ENCODE peak calls at places on chromosomes 4 and X, in five cellular contexts. A, D, Q, P and T are unnamed samples.

GRCh38 chr4:153593166-153593565 is 90.9 kb upstream of the TLR2 start:
- DNase-seq in P (no peak), A (no peak), D (no peak), Q (no peak), T (no peak)

GRCh38 chr4:112190684-112191083 is 40.9 kb upstream of the AP1AR start:
- DNase-seq in P (no peak), D (no peak), Q (no peak), A (no peak), T (no peak)

GRCh38 chr4:6568148-6568547 is 6.8 kb upstream of the MAN2B2 start:
- DNase-seq in Q (no peak), D (no peak), P (no peak), A (no peak), T (no peak)

GRCh38 chrX:2609431-2610238 is 81.5 kb upstream of the CD99 start:
- DNase-seq in A (no peak), D (peak; percentile 58), P (peak; percentile 32), Q (no peak), T (no peak)

GRCh38 chrX:76183289-76184057 is 10.6 kb downstream of the PBDC1 start:
- DNase-seq in Q (no peak), A (no peak), P (peak; percentile 17), D (no peak), T (no peak)

GRCh38 chr4:56301181-56302076 is 85.9 kb downstream of the AASDH start:
- DNase-seq in Q (peak; percentile 77), P (peak; percentile 91), D (peak; percentile 84), A (peak; percentile 80), T (no peak)

GRCh38 chr4:107989162-107989536 is 540 bp upstream of the HADH start:
- DNase-seq in A (no peak), D (no peak), Q (no peak), P (no peak), T (no peak)

GRCh38 chrX:6026980-6027379 is 201.7 kb downstream of the NLGN4X start:
- DNase-seq in A (peak; percentile 5), Q (no peak), D (no peak), P (no peak), T (no peak)

GRCh38 chr4:182975806-182976205 is 58.6 kb upstream of the DCTD start:
- DNase-seq in D (peak; percentile 95), A (no peak), Q (no peak), P (peak; percentile 78), T (no peak)

GRCh38 chr4:184287697-184288255 is 70.1 kb upstream of the ENPP6 start:
- DNase-seq in P (peak; percentile 85), A (no peak), Q (peak; percentile 58), D (peak; percentile 55), T (no peak)

GRCh38 chr4:7979652-7979968 is 39.9 kb upstream of the AFAP1 start:
- DNase-seq in Q (no peak), D (no peak), P (no peak), A (no peak), T (no peak)

GRCh38 chr4:2817136-2817535 is 24.3 kb downstream of the SH3BP2 start:
- DNase-seq in A (no peak), D (no peak), Q (no peak), P (no peak), T (no peak)

GRCh38 chr4:6682862-6683590 is 10.7 kb upstream of the S100P start:
- DNase-seq in P (no peak), D (no peak), Q (no peak), A (no peak), T (no peak)

GRCh38 chrX:3811331-3812311 is 98.2 kb upstream of the PRKX start:
- DNase-seq in Q (no peak), D (no peak), P (peak; percentile 72), A (peak; percentile 4), T (no peak)

GRCh38 chr4:125938541-125938940 is 623.8 kb downstream of the FAT4 start:
- DNase-seq in P (no peak), A (no peak), D (no peak), Q (no peak), T (no peak)

GRCh38 chr4:140227286-140227685 is 73.3 kb upstream of the MAML3 start:
- DNase-seq in P (no peak), D (no peak), A (no peak), Q (no peak), T (no peak)

GRCh38 chr4:139085141-139085540 is 69.6 kb downstream of the NOCT start:
- DNase-seq in Q (no peak), P (peak; percentile 50), A (no peak), D (peak; percentile 52), T (no peak)
- TF ChIP-seq CTCF in Q (no peak), P (peak; percentile 40), A (no peak), D (peak; percentile 8), T (peak; percentile 76)

DNA sequence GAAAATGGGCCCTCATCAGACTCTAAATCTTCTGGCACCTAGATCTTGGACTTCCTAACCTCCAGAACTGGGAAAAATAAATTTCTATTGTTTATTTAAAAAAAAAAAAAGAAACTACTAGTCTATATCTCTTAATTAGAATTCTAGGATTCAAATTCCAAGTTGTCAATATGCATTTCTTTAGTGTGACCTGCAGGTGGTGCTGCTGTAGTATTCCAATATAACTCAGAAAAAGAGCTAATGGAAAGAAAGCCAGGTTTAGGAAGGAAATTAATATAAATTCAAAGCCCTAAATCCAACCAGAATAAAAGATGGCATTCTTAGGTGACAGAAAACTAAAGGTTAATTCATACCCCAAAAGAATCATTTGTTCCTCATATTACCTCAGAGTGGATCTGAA is 80.0 kb upstream of the NALF2 start:
- DNase-seq in P (peak; percentile 28), D (peak; percentile 3), Q (no peak), A (peak; percentile 17), T (no peak)
- TF ChIP-seq CTCF in P (peak; percentile 27), D (no peak), Q (no peak), A (no peak), T (peak; percentile 71)

GRCh38 chr4:24973471-24974251 is 57.1 kb downstream of the LGI2 start:
- DNase-seq in A (no peak), Q (peak; percentile 66), D (no peak), P (peak; percentile 78), T (no peak)
- TF ChIP-seq CTCF in A (no peak), Q (no peak), D (no peak), P (no peak), T (no peak)

DNA sequence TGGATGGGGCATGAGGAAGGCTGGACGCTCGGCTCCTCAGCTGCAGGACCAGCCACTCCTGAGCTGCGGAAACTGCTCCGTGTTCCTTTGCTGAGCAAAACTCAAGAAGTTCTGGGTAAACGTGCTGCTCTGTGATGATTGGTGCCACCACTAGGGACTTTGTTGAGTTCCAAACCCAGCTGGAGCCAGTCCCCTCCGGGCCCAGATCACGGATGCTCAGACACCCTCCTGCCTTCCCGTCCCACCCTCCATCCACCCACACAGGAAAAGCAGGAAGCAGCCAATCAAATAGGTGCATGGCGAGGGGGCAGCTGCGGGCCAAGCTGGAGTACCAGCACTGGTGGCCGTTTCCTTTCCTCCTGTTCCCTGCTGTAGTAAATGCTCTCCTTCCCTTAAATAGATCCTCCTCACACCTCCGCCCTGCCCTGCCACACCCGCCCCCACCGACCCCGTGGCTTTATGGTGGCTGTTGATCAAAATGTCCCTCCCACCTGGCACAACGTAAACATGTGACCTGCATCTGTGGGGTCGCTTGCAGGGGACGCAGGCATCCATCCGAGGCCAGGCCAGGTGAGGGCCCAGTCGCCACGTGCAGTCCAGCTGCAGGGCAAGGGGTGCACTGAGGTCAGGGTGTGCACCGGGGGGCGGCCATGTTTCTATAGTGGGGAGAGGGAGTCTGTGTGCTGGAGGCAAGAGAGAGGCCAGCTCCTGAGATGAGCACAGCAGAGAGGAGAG is 68.2 kb downstream of the ADRA2C start:
- DNase-seq in A (no peak), Q (no peak), P (no peak), D (no peak), T (peak; percentile 86)
- TF ChIP-seq CTCF in A (no peak), Q (no peak), P (no peak), D (no peak), T (no peak)